ENCODE peak calls at places on chromosome 15, in five cellular contexts. One of them, this sample, is unnamed.

GRCh38 chr15:68252925-68253534 is 23.5 kb upstream of the CLN6 start:
- DNase-seq in PC-3: peak
- DNase-seq in stomach: peak
- DNase-seq in GM13977: peak
- DNase-seq in astrocyte: peak
- DNase-seq in this sample: peak

GRCh38 chr15:82186748-82187415 is 75.7 kb downstream of the EFL1 start:
- DNase-seq in PC-3: no peak
- DNase-seq in astrocyte: no peak
- DNase-seq in stomach: no peak
- DNase-seq in GM13977: peak
- DNase-seq in this sample: no peak

GRCh38 chr15:67070892-67071664 is 5.7 kb downstream of the SMAD3 start:
- DNase-seq in GM13977: no peak
- DNase-seq in stomach: no peak
- DNase-seq in PC-3: no peak
- DNase-seq in astrocyte: no peak
- DNase-seq in this sample: no peak

GRCh38 chr15:45635191-45635638 is 386 bp downstream of the SQOR start:
- DNase-seq in astrocyte: no peak
- DNase-seq in PC-3: peak
- DNase-seq in GM13977: peak
- DNase-seq in stomach: peak
- DNase-seq in this sample: no peak

GRCh38 chr15:98395974-98396627 is 252.2 kb upstream of the IGF1R start:
- DNase-seq in PC-3: no peak
- DNase-seq in stomach: no peak
- DNase-seq in astrocyte: no peak
- DNase-seq in GM13977: no peak
- DNase-seq in this sample: no peak

GRCh38 chr15:67037694-67038093 is 27.7 kb upstream of the SMAD3 start:
- DNase-seq in GM13977: peak
- DNase-seq in astrocyte: no peak
- DNase-seq in stomach: no peak
- DNase-seq in PC-3: no peak
- DNase-seq in this sample: no peak

GRCh38 chr15:41493205-41493901 is at the start of gene ITPKA:
- DNase-seq in astrocyte: peak
- DNase-seq in stomach: peak
- DNase-seq in GM13977: peak
- DNase-seq in PC-3: peak
- DNase-seq in this sample: peak

GRCh38 chr15:93235926-93236781 is 147.1 kb upstream of the RGMA start:
- DNase-seq in stomach: peak
- DNase-seq in astrocyte: no peak
- DNase-seq in PC-3: no peak
- DNase-seq in GM13977: no peak
- DNase-seq in this sample: no peak

GRCh38 chr15:80457896-80458295 is 53.7 kb downstream of the ARNT2 start:
- DNase-seq in stomach: no peak
- DNase-seq in PC-3: no peak
- DNase-seq in astrocyte: no peak
- DNase-seq in GM13977: no peak
- DNase-seq in this sample: no peak

GRCh38 chr15:58951388-58952060 is 18.0 kb upstream of the SLTM start:
- DNase-seq in stomach: no peak
- DNase-seq in astrocyte: peak
- DNase-seq in PC-3: peak
- DNase-seq in GM13977: no peak
- DNase-seq in this sample: peak

GRCh38 chr15:38598749-38599148 is 34.1 kb upstream of the RASGRP1 start:
- DNase-seq in astrocyte: no peak
- DNase-seq in PC-3: no peak
- DNase-seq in stomach: no peak
- DNase-seq in GM13977: no peak
- DNase-seq in this sample: no peak

GRCh38 chr15:53446376-53446775 is 313.1 kb downstream of the WDR72 start:
- DNase-seq in astrocyte: no peak
- DNase-seq in GM13977: no peak
- DNase-seq in stomach: peak
- DNase-seq in PC-3: no peak
- DNase-seq in this sample: no peak

GRCh38 chr15:37490707-37491106 is 390.4 kb upstream of the MEIS2 start:
- DNase-seq in GM13977: no peak
- DNase-seq in stomach: no peak
- DNase-seq in PC-3: no peak
- DNase-seq in astrocyte: no peak
- DNase-seq in this sample: no peak

GRCh38 chr15:96678386-96678785 is 347.9 kb downstream of the NR2F2 start:
- DNase-seq in astrocyte: no peak
- DNase-seq in GM13977: no peak
- DNase-seq in stomach: no peak
- DNase-seq in PC-3: no peak
- DNase-seq in this sample: no peak

GRCh38 chr15:69067296-69067695 is 52.8 kb downstream of the NOX5 start:
- DNase-seq in astrocyte: no peak
- DNase-seq in PC-3: no peak
- DNase-seq in GM13977: no peak
- DNase-seq in stomach: no peak
- DNase-seq in this sample: no peak

GRCh38 chr15:32669870-32670623 is 28.5 kb downstream of the SCG5 start:
- DNase-seq in astrocyte: no peak
- DNase-seq in GM13977: no peak
- DNase-seq in PC-3: peak
- DNase-seq in stomach: no peak
- DNase-seq in this sample: peak

GRCh38 chr15:98548172-98548971 is 100.0 kb upstream of the IGF1R start:
- DNase-seq in astrocyte: peak
- DNase-seq in stomach: peak
- DNase-seq in PC-3: no peak
- DNase-seq in GM13977: peak
- DNase-seq in this sample: peak

DNA sequence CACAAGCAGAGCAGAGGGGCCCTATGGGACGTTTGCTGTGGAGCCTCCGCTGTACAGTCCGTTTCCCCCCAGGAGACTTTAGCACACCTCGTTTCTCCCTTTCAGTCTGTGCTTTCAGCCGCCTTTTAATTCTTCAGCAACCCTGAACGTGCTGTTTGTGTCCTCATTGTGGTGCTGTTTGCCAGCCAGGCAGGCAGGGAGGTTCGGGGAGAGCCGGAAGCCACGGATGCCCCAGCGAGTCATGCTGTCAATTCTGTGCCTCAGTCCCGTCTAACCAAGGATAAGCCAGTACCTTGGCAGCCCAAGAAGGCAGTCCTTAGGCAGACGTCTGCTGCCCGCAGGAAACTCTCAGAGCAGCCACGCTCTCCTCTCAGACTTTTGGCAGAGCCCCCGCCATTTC is 158.7 kb downstream of the UACA start:
- DNase-seq in astrocyte: no peak
- DNase-seq in GM13977: no peak
- DNase-seq in stomach: no peak
- DNase-seq in PC-3: peak
- DNase-seq in this sample: peak
- TF ChIP-seq CTCF in astrocyte: no peak
- TF ChIP-seq CTCF in GM13977: no peak
- TF ChIP-seq CTCF in stomach: no peak
- TF ChIP-seq CTCF in PC-3: peak
- TF ChIP-seq CTCF in this sample: no peak

DNA sequence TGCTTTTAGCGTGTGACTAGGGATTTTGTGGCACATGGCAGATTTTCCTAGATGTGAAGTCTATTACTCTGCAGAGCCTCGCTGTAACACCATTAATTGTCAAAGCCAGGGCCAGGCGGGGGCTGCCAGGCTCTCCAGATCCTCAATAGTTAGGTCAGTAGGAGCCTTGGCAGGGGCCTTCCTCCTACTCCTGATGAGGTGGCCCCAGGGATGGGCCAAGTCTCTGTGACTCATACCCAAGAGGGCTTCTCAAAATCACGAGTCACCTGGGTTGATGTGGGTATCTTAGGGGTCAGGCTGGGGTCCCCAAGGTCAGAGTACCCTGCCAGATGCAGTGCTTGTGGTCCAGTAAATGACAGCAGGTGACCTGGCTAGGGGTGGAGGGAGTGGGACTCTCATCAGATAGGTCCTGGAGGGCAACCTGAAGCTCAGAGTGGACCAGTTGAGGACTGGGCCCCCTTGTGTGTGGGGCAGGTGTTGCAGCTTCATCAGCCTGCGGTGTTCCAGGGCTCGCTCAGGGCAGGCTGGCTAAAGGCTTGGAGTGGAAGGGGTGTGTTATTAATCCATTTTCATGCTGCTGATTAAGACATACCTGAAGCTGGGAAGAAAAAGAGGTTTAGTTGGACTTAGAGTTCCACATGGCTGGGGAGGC is 88.5 kb upstream of the MYZAP start:
- DNase-seq in stomach: no peak
- DNase-seq in astrocyte: no peak
- DNase-seq in GM13977: no peak
- DNase-seq in PC-3: no peak
- DNase-seq in this sample: peak
- TF ChIP-seq CTCF in stomach: no peak
- TF ChIP-seq CTCF in astrocyte: no peak
- TF ChIP-seq CTCF in GM13977: peak
- TF ChIP-seq CTCF in PC-3: peak
- TF ChIP-seq CTCF in this sample: no peak

GRCh38 chr15:63035977-63036376 is 6.6 kb upstream of the TPM1 start:
- DNase-seq in PC-3: no peak
- DNase-seq in GM13977: no peak
- DNase-seq in stomach: no peak
- DNase-seq in astrocyte: no peak
- DNase-seq in this sample: peak
- TF ChIP-seq CTCF in PC-3: no peak
- TF ChIP-seq CTCF in GM13977: no peak
- TF ChIP-seq CTCF in stomach: no peak
- TF ChIP-seq CTCF in astrocyte: no peak
- TF ChIP-seq CTCF in this sample: no peak

GRCh38 chr15:88331291-88331690 is 74.8 kb upstream of the NTRK3 start:
- DNase-seq in PC-3: peak
- DNase-seq in astrocyte: no peak
- DNase-seq in GM13977: peak
- DNase-seq in stomach: no peak
- DNase-seq in this sample: no peak
- TF ChIP-seq CTCF in PC-3: peak
- TF ChIP-seq CTCF in astrocyte: peak
- TF ChIP-seq CTCF in GM13977: peak
- TF ChIP-seq CTCF in stomach: no peak
- TF ChIP-seq CTCF in this sample: peak

DNA sequence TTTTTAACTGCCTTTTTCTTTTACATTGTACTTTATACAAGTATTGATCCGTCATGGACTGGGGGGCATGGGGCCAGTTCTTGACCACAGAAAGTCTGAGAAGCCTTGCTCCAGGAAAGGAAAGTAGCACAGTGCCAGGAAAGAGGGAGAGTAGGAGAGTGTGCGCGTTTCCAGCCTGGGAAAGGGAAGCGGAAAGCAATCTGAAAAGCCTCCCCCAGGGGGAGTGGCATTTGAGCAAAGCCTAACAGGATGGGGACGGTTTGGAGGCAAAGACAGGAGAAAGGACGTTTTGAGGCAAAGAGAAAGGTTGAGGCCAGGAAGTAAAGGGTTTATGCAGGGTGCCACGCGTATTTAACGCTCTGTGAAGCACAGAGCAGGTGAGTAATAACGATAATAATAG is 116.9 kb downstream of the RORA start:
- DNase-seq in stomach: no peak
- DNase-seq in GM13977: no peak
- DNase-seq in astrocyte: no peak
- DNase-seq in PC-3: no peak
- DNase-seq in this sample: no peak
- TF ChIP-seq CTCF in stomach: no peak
- TF ChIP-seq CTCF in GM13977: no peak
- TF ChIP-seq CTCF in astrocyte: no peak
- TF ChIP-seq CTCF in PC-3: no peak
- TF ChIP-seq CTCF in this sample: no peak

GRCh38 chr15:88658070-88658965 is 19.5 kb downstream of the ISG20 start:
- DNase-seq in stomach: peak
- DNase-seq in GM13977: no peak
- DNase-seq in astrocyte: no peak
- DNase-seq in PC-3: no peak
- DNase-seq in this sample: no peak

GRCh38 chr15:88656760-88657221 is 18.0 kb downstream of the ISG20 start:
- DNase-seq in stomach: peak
- DNase-seq in GM13977: peak
- DNase-seq in astrocyte: no peak
- DNase-seq in PC-3: no peak
- DNase-seq in this sample: no peak

GRCh38 chr15:88655780-88656488 is 17.1 kb downstream of the ISG20 start:
- DNase-seq in PC-3: no peak
- DNase-seq in astrocyte: no peak
- DNase-seq in GM13977: no peak
- DNase-seq in stomach: peak
- DNase-seq in this sample: no peak

GRCh38 chr15:88658972-88659931 is 20.4 kb downstream of the ISG20 start:
- DNase-seq in stomach: peak
- DNase-seq in astrocyte: peak
- DNase-seq in GM13977: no peak
- DNase-seq in PC-3: peak
- DNase-seq in this sample: peak

DNA sequence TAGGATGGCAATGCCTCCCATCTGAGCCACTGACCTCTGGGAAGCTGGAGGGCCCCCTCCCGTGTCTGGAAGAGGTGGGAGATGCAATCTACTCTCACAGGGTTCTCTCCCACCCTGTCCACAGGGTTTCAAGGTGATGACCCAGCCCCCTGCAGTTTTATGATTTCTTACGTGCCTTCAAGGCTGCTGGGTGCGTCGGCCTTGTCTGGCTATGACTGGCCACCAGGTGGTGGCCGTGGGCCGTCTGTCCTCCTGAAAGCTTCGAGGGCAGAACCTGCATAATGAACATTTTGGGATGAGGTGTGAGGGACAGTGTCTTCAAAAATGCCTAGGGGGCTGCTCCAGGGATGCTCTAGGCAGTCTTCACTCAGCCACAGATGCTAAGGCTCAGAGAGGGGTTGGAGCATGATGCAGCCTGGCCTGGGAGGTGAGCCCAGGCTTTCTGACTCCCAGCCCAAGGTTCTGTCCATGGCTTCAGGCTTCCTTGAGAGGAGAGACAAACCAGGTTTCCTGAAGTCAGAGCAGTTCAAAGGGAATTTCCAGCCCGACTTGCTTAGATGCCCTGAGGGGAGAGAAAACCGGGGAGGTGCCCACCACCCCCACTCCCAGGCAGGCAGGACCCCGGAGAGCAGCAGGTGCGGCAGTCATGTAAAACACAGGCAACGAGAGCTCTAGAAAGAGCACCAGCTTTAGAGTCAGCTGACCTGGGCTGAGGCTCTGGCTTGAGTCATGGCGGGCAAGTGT is 18.7 kb downstream of the ISG20 start:
- DNase-seq in GM13977: peak
- DNase-seq in PC-3: peak
- DNase-seq in astrocyte: no peak
- DNase-seq in stomach: peak
- DNase-seq in this sample: peak
- TF ChIP-seq CTCF in GM13977: peak
- TF ChIP-seq CTCF in PC-3: peak
- TF ChIP-seq CTCF in astrocyte: peak
- TF ChIP-seq CTCF in stomach: peak
- TF ChIP-seq CTCF in this sample: peak

GRCh38 chr15:23823508-23823907 is 136.4 kb upstream of the NDN start:
- DNase-seq in stomach: no peak
- DNase-seq in GM13977: no peak
- DNase-seq in astrocyte: no peak
- DNase-seq in PC-3: peak
- DNase-seq in this sample: no peak
- TF ChIP-seq CTCF in stomach: no peak
- TF ChIP-seq CTCF in GM13977: no peak
- TF ChIP-seq CTCF in astrocyte: no peak
- TF ChIP-seq CTCF in PC-3: peak
- TF ChIP-seq CTCF in this sample: no peak

GRCh38 chr15:56286213-56286612 is 42.5 kb upstream of the RFX7 start:
- DNase-seq in GM13977: no peak
- DNase-seq in stomach: no peak
- DNase-seq in astrocyte: no peak
- DNase-seq in PC-3: no peak
- DNase-seq in this sample: peak
- TF ChIP-seq CTCF in GM13977: peak
- TF ChIP-seq CTCF in stomach: no peak
- TF ChIP-seq CTCF in astrocyte: no peak
- TF ChIP-seq CTCF in PC-3: peak
- TF ChIP-seq CTCF in this sample: peak